ENCODE peak calls at places on chromosomes 6 and 20, in six cellular contexts. One of them, this sample, is unnamed. For H3K4me1, the result is how much of the 10 kb centered on the place peaks cover.

GRCh38 chr6:169393753-169394152 is 140.1 kb upstream of the THBS2 start:
- DNase-seq in uterus: no peak
- DNase-seq in H1: no peak
- DNase-seq in CD8-positive, alpha-beta T cell: no peak
- DNase-seq in colonic mucosa: no peak
- DNase-seq in psoas muscle: no peak
- DNase-seq in this sample: no peak

GRCh38 chr6:130778946-130779657 is 48.1 kb upstream of the SMLR1 start:
- DNase-seq in uterus: peak
- DNase-seq in H1: no peak
- DNase-seq in CD8-positive, alpha-beta T cell: no peak
- DNase-seq in colonic mucosa: no peak
- DNase-seq in psoas muscle: no peak
- DNase-seq in this sample: no peak

GRCh38 chr6:104161960-104162669 is 697.6 kb downstream of the HACE1 start:
- DNase-seq in uterus: no peak
- DNase-seq in H1: no peak
- DNase-seq in CD8-positive, alpha-beta T cell: no peak
- DNase-seq in colonic mucosa: no peak
- DNase-seq in psoas muscle: peak
- DNase-seq in this sample: no peak

GRCh38 chr20:24523661-24524060 is 54.2 kb downstream of the SYNDIG1 start:
- DNase-seq in uterus: no peak
- DNase-seq in H1: no peak
- DNase-seq in CD8-positive, alpha-beta T cell: no peak
- DNase-seq in colonic mucosa: no peak
- DNase-seq in psoas muscle: no peak
- DNase-seq in this sample: no peak

GRCh38 chr6:25863360-25863759 is 10.7 kb downstream of the SLC17A3 start:
- DNase-seq in uterus: no peak
- DNase-seq in H1: no peak
- DNase-seq in CD8-positive, alpha-beta T cell: no peak
- DNase-seq in colonic mucosa: no peak
- DNase-seq in psoas muscle: no peak
- DNase-seq in this sample: no peak

GRCh38 chr20:46402236-46402886 is 4.1 kb downstream of the ELMO2 start:
- DNase-seq in uterus: no peak
- DNase-seq in H1: no peak
- DNase-seq in CD8-positive, alpha-beta T cell: no peak
- DNase-seq in colonic mucosa: no peak
- DNase-seq in psoas muscle: no peak
- DNase-seq in this sample: no peak

GRCh38 chr6:91438570-91438969 is 851.7 kb upstream of the MAP3K7 start:
- DNase-seq in uterus: no peak
- DNase-seq in H1: no peak
- DNase-seq in CD8-positive, alpha-beta T cell: no peak
- DNase-seq in colonic mucosa: no peak
- DNase-seq in psoas muscle: no peak
- DNase-seq in this sample: no peak

GRCh38 chr6:155434117-155434516 is 21.5 kb downstream of the NOX3 start:
- DNase-seq in uterus: no peak
- DNase-seq in H1: no peak
- DNase-seq in CD8-positive, alpha-beta T cell: no peak
- DNase-seq in colonic mucosa: no peak
- DNase-seq in psoas muscle: no peak
- DNase-seq in this sample: no peak

GRCh38 chr6:127120787-127121636 is 2.5 kb downstream of the RSPO3 start:
- DNase-seq in uterus: peak
- DNase-seq in H1: peak
- DNase-seq in CD8-positive, alpha-beta T cell: no peak
- DNase-seq in colonic mucosa: peak
- DNase-seq in psoas muscle: peak
- DNase-seq in this sample: peak

GRCh38 chr6:169292340-169293124 is 38.9 kb upstream of the THBS2 start:
- DNase-seq in uterus: peak
- DNase-seq in H1: no peak
- DNase-seq in CD8-positive, alpha-beta T cell: no peak
- DNase-seq in colonic mucosa: no peak
- DNase-seq in psoas muscle: peak
- DNase-seq in this sample: no peak

GRCh38 chr20:41161886-41162285 is 24.5 kb downstream of the PLCG1 start:
- DNase-seq in uterus: no peak
- DNase-seq in H1: no peak
- DNase-seq in CD8-positive, alpha-beta T cell: no peak
- DNase-seq in colonic mucosa: no peak
- DNase-seq in psoas muscle: no peak
- DNase-seq in this sample: peak

GRCh38 chr20:15889073-15889923 is 684.0 kb downstream of the KIF16B start:
- DNase-seq in uterus: no peak
- DNase-seq in H1: no peak
- DNase-seq in CD8-positive, alpha-beta T cell: no peak
- DNase-seq in colonic mucosa: no peak
- DNase-seq in psoas muscle: no peak
- DNase-seq in this sample: no peak

GRCh38 chr6:87914637-87915395 is 132.8 kb upstream of the SPACA1 start:
- DNase-seq in uterus: no peak
- DNase-seq in H1: no peak
- DNase-seq in CD8-positive, alpha-beta T cell: no peak
- DNase-seq in colonic mucosa: no peak
- DNase-seq in psoas muscle: no peak
- DNase-seq in this sample: no peak

GRCh38 chr6:26043389-26044139 is 43.7 kb upstream of the HFE start:
- DNase-seq in uterus: peak
- DNase-seq in H1: no peak
- DNase-seq in CD8-positive, alpha-beta T cell: peak
- DNase-seq in colonic mucosa: peak
- DNase-seq in psoas muscle: peak
- DNase-seq in this sample: peak

GRCh38 chr6:123804771-123805540 is 1.3 kb downstream of the NKAIN2 start:
- DNase-seq in uterus: no peak
- DNase-seq in H1: no peak
- DNase-seq in CD8-positive, alpha-beta T cell: no peak
- DNase-seq in colonic mucosa: no peak
- DNase-seq in psoas muscle: no peak
- DNase-seq in this sample: no peak

GRCh38 chr20:36236786-36237121 is 476 bp downstream of the AAR2 start:
- DNase-seq in uterus: no peak
- DNase-seq in H1: no peak
- DNase-seq in CD8-positive, alpha-beta T cell: no peak
- DNase-seq in colonic mucosa: no peak
- DNase-seq in psoas muscle: no peak
- DNase-seq in this sample: no peak

GRCh38 chr20:53084408-53084997 is 112.3 kb downstream of the TSHZ2 start:
- DNase-seq in uterus: no peak
- DNase-seq in H1: no peak
- DNase-seq in CD8-positive, alpha-beta T cell: no peak
- DNase-seq in colonic mucosa: no peak
- DNase-seq in psoas muscle: no peak
- DNase-seq in this sample: no peak

GRCh38 chr6:5723905-5724691 is 282.6 kb downstream of the NRN1 start:
- DNase-seq in uterus: no peak
- DNase-seq in H1: no peak
- DNase-seq in CD8-positive, alpha-beta T cell: no peak
- DNase-seq in colonic mucosa: peak
- DNase-seq in psoas muscle: no peak
- DNase-seq in this sample: peak

GRCh38 chr6:33672808-33673207 is 38.7 kb downstream of the UQCC2 start:
- DNase-seq in uterus: no peak
- DNase-seq in H1: no peak
- DNase-seq in CD8-positive, alpha-beta T cell: no peak
- DNase-seq in colonic mucosa: peak
- DNase-seq in psoas muscle: peak
- DNase-seq in this sample: peak

GRCh38 chr20:62772994-62773858 is 23.0 kb upstream of the MRGBP start:
- DNase-seq in uterus: no peak
- DNase-seq in H1: no peak
- DNase-seq in CD8-positive, alpha-beta T cell: no peak
- DNase-seq in colonic mucosa: no peak
- DNase-seq in psoas muscle: no peak
- DNase-seq in this sample: peak

GRCh38 chr6:95325858-95326257 is 251.5 kb upstream of the MANEA start:
- DNase-seq in uterus: no peak
- DNase-seq in H1: no peak
- DNase-seq in CD8-positive, alpha-beta T cell: no peak
- DNase-seq in colonic mucosa: no peak
- DNase-seq in psoas muscle: no peak
- DNase-seq in this sample: no peak

GRCh38 chr6:33085627-33086026 is 9.8 kb downstream of the HLA-DPB1 start:
- DNase-seq in uterus: no peak
- DNase-seq in H1: no peak
- DNase-seq in CD8-positive, alpha-beta T cell: no peak
- DNase-seq in colonic mucosa: no peak
- DNase-seq in psoas muscle: no peak
- DNase-seq in this sample: no peak

GRCh38 chr6:28490191-28490890 is 25.3 kb downstream of the GPX6 start:
- DNase-seq in uterus: peak
- DNase-seq in H1: no peak
- DNase-seq in CD8-positive, alpha-beta T cell: no peak
- DNase-seq in colonic mucosa: no peak
- DNase-seq in psoas muscle: no peak
- DNase-seq in this sample: no peak

GRCh38 chr6:107819976-107820551 is 4.0 kb downstream of the SCML4 start:
- DNase-seq in uterus: no peak
- DNase-seq in H1: peak
- DNase-seq in CD8-positive, alpha-beta T cell: no peak
- DNase-seq in colonic mucosa: no peak
- DNase-seq in psoas muscle: no peak
- DNase-seq in this sample: no peak

GRCh38 chr6:34565722-34566137 is 9.6 kb upstream of the SPDEF start:
- DNase-seq in uterus: no peak
- DNase-seq in H1: no peak
- DNase-seq in CD8-positive, alpha-beta T cell: no peak
- DNase-seq in colonic mucosa: no peak
- DNase-seq in psoas muscle: no peak
- DNase-seq in this sample: no peak

GRCh38 chr20:32603046-32603726 is 18.1 kb upstream of the NOL4L start:
- DNase-seq in uterus: no peak
- DNase-seq in H1: no peak
- DNase-seq in CD8-positive, alpha-beta T cell: no peak
- DNase-seq in colonic mucosa: no peak
- DNase-seq in psoas muscle: no peak
- DNase-seq in this sample: no peak

GRCh38 chr6:166852484-166852975 is 103.8 kb downstream of the RNASET2 start:
- DNase-seq in uterus: no peak
- DNase-seq in H1: no peak
- DNase-seq in CD8-positive, alpha-beta T cell: no peak
- DNase-seq in colonic mucosa: no peak
- DNase-seq in psoas muscle: no peak
- DNase-seq in this sample: no peak

GRCh38 chr6:113995632-113996031 is 24.7 kb upstream of the HDAC2 start:
- DNase-seq in uterus: no peak
- DNase-seq in H1: peak
- DNase-seq in CD8-positive, alpha-beta T cell: no peak
- DNase-seq in colonic mucosa: peak
- DNase-seq in psoas muscle: peak
- DNase-seq in this sample: peak
- H3K27ac ChIP-seq in uterus: no peak
- H3K27ac ChIP-seq in H1: no peak
- H3K27ac ChIP-seq in CD8-positive, alpha-beta T cell: no peak
- H3K27ac ChIP-seq in colonic mucosa: peak
- H3K27ac ChIP-seq in psoas muscle: peak
- H3K27ac ChIP-seq in this sample: no peak

GRCh38 chr20:3896853-3897252 is 7.7 kb downstream of the PANK2 start:
- DNase-seq in uterus: no peak
- DNase-seq in H1: no peak
- DNase-seq in CD8-positive, alpha-beta T cell: no peak
- DNase-seq in colonic mucosa: no peak
- DNase-seq in psoas muscle: no peak
- DNase-seq in this sample: no peak

GRCh38 chr20:3896302-3896701 is 7.1 kb downstream of the PANK2 start:
- DNase-seq in uterus: no peak
- DNase-seq in H1: no peak
- DNase-seq in CD8-positive, alpha-beta T cell: no peak
- DNase-seq in colonic mucosa: no peak
- DNase-seq in psoas muscle: no peak
- DNase-seq in this sample: no peak

GRCh38 chr20:3900187-3900604 is 11.0 kb downstream of the PANK2 start:
- DNase-seq in uterus: no peak
- DNase-seq in H1: no peak
- DNase-seq in CD8-positive, alpha-beta T cell: no peak
- DNase-seq in colonic mucosa: no peak
- DNase-seq in psoas muscle: no peak
- DNase-seq in this sample: no peak

GRCh38 chr20:3901028-3901746 is 12.0 kb downstream of the PANK2 start:
- DNase-seq in uterus: no peak
- DNase-seq in H1: no peak
- DNase-seq in CD8-positive, alpha-beta T cell: no peak
- DNase-seq in colonic mucosa: no peak
- DNase-seq in psoas muscle: no peak
- DNase-seq in this sample: no peak

GRCh38 chr20:3898639-3899038 is 9.5 kb downstream of the PANK2 start:
- DNase-seq in uterus: no peak
- DNase-seq in H1: no peak
- DNase-seq in CD8-positive, alpha-beta T cell: no peak
- DNase-seq in colonic mucosa: no peak
- DNase-seq in psoas muscle: no peak
- DNase-seq in this sample: no peak
- H3K4me1 ChIP-seq in uterus: under half
- H3K4me1 ChIP-seq in H1: under half
- H3K4me1 ChIP-seq in CD8-positive, alpha-beta T cell: half or more
- H3K4me1 ChIP-seq in colonic mucosa: under half
- H3K4me1 ChIP-seq in psoas muscle: under half
- H3K4me1 ChIP-seq in this sample: under half

GRCh38 chr20:58661298-58662141 is 10.4 kb downstream of the STX16 start:
- DNase-seq in uterus: no peak
- DNase-seq in H1: peak
- DNase-seq in CD8-positive, alpha-beta T cell: peak
- DNase-seq in colonic mucosa: no peak
- DNase-seq in psoas muscle: no peak
- DNase-seq in this sample: no peak
- H3K27ac ChIP-seq in uterus: no peak
- H3K27ac ChIP-seq in H1: no peak
- H3K27ac ChIP-seq in CD8-positive, alpha-beta T cell: peak
- H3K27ac ChIP-seq in colonic mucosa: no peak
- H3K27ac ChIP-seq in psoas muscle: peak
- H3K27ac ChIP-seq in this sample: no peak

DNA sequence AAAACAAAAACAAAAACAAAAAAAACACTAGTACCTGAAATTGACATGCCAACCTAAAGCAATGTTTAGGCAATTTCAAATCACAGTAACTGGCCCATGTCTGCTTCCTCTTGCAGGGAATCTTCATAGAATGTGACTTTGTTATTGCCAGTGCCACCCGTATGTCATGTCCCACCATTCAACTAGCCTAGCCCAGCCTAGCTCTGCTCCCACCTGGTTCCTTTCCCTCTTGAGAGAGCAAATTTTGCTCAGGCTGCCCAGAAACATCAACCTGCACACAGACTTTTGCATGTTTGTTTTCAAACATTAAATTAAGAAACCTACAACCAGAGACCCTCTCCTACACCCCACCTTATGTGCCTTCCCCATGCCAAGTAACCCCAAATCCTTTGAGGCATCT is 124.8 kb upstream of the SLC2A12 start:
- DNase-seq in uterus: no peak
- DNase-seq in H1: no peak
- DNase-seq in CD8-positive, alpha-beta T cell: no peak
- DNase-seq in colonic mucosa: no peak
- DNase-seq in psoas muscle: no peak
- DNase-seq in this sample: no peak
- H3K4me1 ChIP-seq in uterus: under half
- H3K4me1 ChIP-seq in H1: under half
- H3K4me1 ChIP-seq in CD8-positive, alpha-beta T cell: under half
- H3K4me1 ChIP-seq in colonic mucosa: under half
- H3K4me1 ChIP-seq in psoas muscle: under half
- H3K4me1 ChIP-seq in this sample: under half

This sample was measured in right cardiac atrium.